ENCODE peak calls at places on chromosomes 13 and 19, in six cellular contexts. H is PC-9, P is memory B cell, D is COR-L47, K is PC-3, G is HAP-1. T is an unnamed sample.

GRCh38 chr19:38433268-38433733 is at the start of gene RYR1:
- DNase-seq in P (no peak), G (peak; percentile 85), H (no peak), D (no peak), K (no peak), T (no peak)

GRCh38 chr13:76758257-76758656 is 127.9 kb downstream of the KCTD12 start:
- DNase-seq in H (no peak), K (no peak), D (no peak), P (no peak), G (no peak), T (no peak)

GRCh38 chr13:93266681-93267080 is 40.1 kb downstream of the GPC6 start:
- DNase-seq in H (no peak), G (no peak), P (no peak), D (no peak), K (no peak), T (no peak)

GRCh38 chr13:113155201-113155600 is 3.2 kb upstream of the PROZ start:
- DNase-seq in K (no peak), G (peak; percentile 6), D (no peak), P (no peak), H (no peak), T (no peak)

GRCh38 chr19:13761423-13761822 is 2.9 kb upstream of the MRI1 start:
- DNase-seq in H (no peak), K (peak; percentile 41), D (no peak), P (no peak), G (no peak), T (no peak)

GRCh38 chr13:90696254-90696653 is 651.2 kb upstream of the MIR17HG start:
- DNase-seq in D (no peak), P (no peak), K (peak; percentile 74), H (no peak), G (no peak), T (peak; percentile 8)

GRCh38 chr13:24252136-24252535 is 57.2 kb upstream of the C1QTNF9 start:
- DNase-seq in D (no peak), G (no peak), P (no peak), H (no peak), K (no peak), T (no peak)

GRCh38 chr19:10220695-10221094 is 10.4 kb downstream of the S1PR2 start:
- DNase-seq in G (no peak), K (no peak), P (no peak), D (no peak), H (peak; percentile 0), T (no peak)

GRCh38 chr13:110322828-110323171 is 15.7 kb downstream of the COL4A2 start:
- DNase-seq in G (no peak), P (no peak), H (no peak), K (no peak), D (no peak), T (no peak)

GRCh38 chr19:5103061-5103701 is 134.3 kb downstream of the KDM4B start:
- DNase-seq in K (no peak), P (no peak), D (peak; percentile 73), H (no peak), G (no peak), T (no peak)

GRCh38 chr19:40331052-40331451 is 17.1 kb downstream of the C19orf47 start:
- DNase-seq in H (no peak), K (no peak), P (no peak), G (no peak), D (no peak), T (no peak)

GRCh38 chr13:91348906-91349435 is 1.5 kb downstream of the MIR17HG start:
- DNase-seq in K (peak; percentile 83), G (peak; percentile 93), D (peak; percentile 90), H (peak; percentile 66), P (peak; percentile 95), T (peak; percentile 58)

GRCh38 chr19:9709305-9709704 is 34.4 kb upstream of the ZNF562 start:
- DNase-seq in H (no peak), D (no peak), K (no peak), P (no peak), G (no peak), T (no peak)

GRCh38 chr19:28511655-28512054 is 701.3 kb downstream of the UQCRFS1 start:
- DNase-seq in P (no peak), K (no peak), H (no peak), D (no peak), G (no peak), T (no peak)

GRCh38 chr13:111957913-111958450 is 109.0 kb upstream of the SOX1 start:
- DNase-seq in P (no peak), H (no peak), K (no peak), G (no peak), D (no peak), T (no peak)

GRCh38 chr19:49488046-49488862 is 846 bp downstream of the RPL13A start:
- DNase-seq in P (no peak), K (no peak), D (no peak), H (no peak), G (peak; percentile 45), T (no peak)

GRCh38 chr13:110390572-110390971 is 83.5 kb downstream of the COL4A2 start:
- DNase-seq in K (peak; percentile 89), G (no peak), P (no peak), D (no peak), H (peak; percentile 98), T (peak; percentile 89)

GRCh38 chr19:6103217-6103644 is 7.1 kb downstream of the RFX2 start:
- DNase-seq in H (no peak), P (no peak), G (no peak), D (no peak), K (peak; percentile 85), T (no peak)

GRCh38 chr19:34171539-34171876 is 796 bp upstream of the LSM14A start:
- DNase-seq in G (no peak), D (no peak), H (peak; percentile 44), P (peak; percentile 9), K (peak; percentile 6), T (peak; percentile 23)

GRCh38 chr13:86447479-86447878 is 648.3 kb upstream of the SLITRK6 start:
- DNase-seq in P (no peak), G (no peak), D (no peak), H (no peak), K (no peak), T (no peak)

GRCh38 chr13:42577538-42577937 is 3.6 kb downstream of the TNFSF11 start:
- DNase-seq in P (no peak), H (no peak), K (no peak), G (no peak), D (no peak), T (no peak)

GRCh38 chr19:2288010-2288742 is 6.2 kb upstream of the PEAK3 start:
- DNase-seq in P (no peak), D (no peak), G (no peak), K (no peak), H (no peak), T (no peak)

GRCh38 chr19:2064788-2065524 is 13.9 kb upstream of the MKNK2 start:
- DNase-seq in D (no peak), K (no peak), P (no peak), G (no peak), H (no peak), T (no peak)

GRCh38 chr19:46704379-46705076 is 12.4 kb downstream of the PRKD2 start:
- DNase-seq in G (peak; percentile 91), D (no peak), H (peak; percentile 34), P (peak; percentile 91), K (peak; percentile 57), T (peak; percentile 20)

GRCh38 chr13:51251480-51251879 is 29.3 kb downstream of the FAM124A start:
- DNase-seq in D (no peak), H (no peak), G (no peak), K (no peak), P (no peak), T (no peak)

GRCh38 chr13:114203536-114203935 is 24.5 kb downstream of the CFAP97D2 start:
- DNase-seq in G (no peak), P (no peak), D (no peak), H (no peak), K (no peak), T (no peak)